ENCODE peak calls at places on chromosomes 6 and 20, in five cellular contexts. C, Y, Z, F and M are unnamed samples.
A peak's percentile ranks its signal among the peaks of the same experiment; 100 is the strongest.

GRCh38 chr6:7865811-7866210 is 44.8 kb downstream of the TXNDC5 start:
- DNase-seq in Y (peak; percentile 44), C (no peak), Z (no peak), F (no peak), M (no peak)

GRCh38 chr20:23399568-23400241 is 21.6 kb downstream of the NAPB start:
- DNase-seq in Y (peak; percentile 22), C (no peak), Z (no peak), F (no peak), M (no peak)

GRCh38 chr6:29792123-29793035 is 35.2 kb upstream of the HLA-G start:
- DNase-seq in Y (peak; percentile 16), C (no peak), Z (peak; percentile 58), F (peak; percentile 78), M (peak; percentile 77)

GRCh38 chr6:14324042-14324441 is 206.5 kb downstream of the CD83 start:
- DNase-seq in F (no peak), C (no peak), Y (no peak), Z (no peak), M (no peak)

GRCh38 chr6:56767892-56768531 is 125.3 kb upstream of the DST start:
- DNase-seq in F (no peak), C (no peak), Y (no peak), Z (no peak), M (no peak)

GRCh38 chr6:150417247-150417646 is 48.4 kb downstream of the IYD start:
- DNase-seq in C (no peak), F (no peak), Z (no peak), Y (no peak), M (no peak)

GRCh38 chr6:33785766-33786165 is 3.2 kb downstream of the LEMD2 start:
- DNase-seq in Z (no peak), Y (no peak), F (no peak), C (no peak), M (no peak)

GRCh38 chr6:3291346-3291745 is 32.6 kb downstream of the PSMG4 start:
- DNase-seq in C (no peak), Y (no peak), Z (no peak), F (no peak), M (no peak)

GRCh38 chr20:3679749-3680700 is 1.8 kb downstream of the ADAM33 start:
- DNase-seq in C (no peak), Z (peak; percentile 56), F (peak; percentile 76), Y (no peak), M (peak; percentile 46)

GRCh38 chr6:105251689-105252088 is 71.9 kb upstream of the POPDC3 start:
- DNase-seq in Y (no peak), C (no peak), Z (no peak), F (no peak), M (no peak)

GRCh38 chr6:106173480-106173879 is 87.3 kb downstream of the PRDM1 start:
- DNase-seq in F (no peak), C (no peak), Z (no peak), Y (no peak), M (no peak)

GRCh38 chr6:72218125-72218524 is 331.8 kb downstream of the RIMS1 start:
- DNase-seq in Y (peak; percentile 76), C (no peak), Z (no peak), F (no peak), M (no peak)

GRCh38 chr20:63968928-63969760 is 586 bp downstream of the ZNF512B start:
- DNase-seq in Y (peak; percentile 49), C (peak; percentile 12), F (peak; percentile 58), Z (peak; percentile 25), M (no peak)

GRCh38 chr6:154736613-154737259 is 3.5 kb downstream of the SCAF8 start:
- DNase-seq in Y (no peak), Z (no peak), F (no peak), C (no peak), M (no peak)

GRCh38 chr6:44309092-44309491 is 4.1 kb downstream of the AARS2 start:
- DNase-seq in Z (no peak), C (no peak), Y (no peak), F (no peak), M (no peak)

GRCh38 chr20:3613821-3614440 is 49.3 kb downstream of the GFRA4 start:
- DNase-seq in Z (no peak), C (no peak), F (no peak), Y (no peak), M (no peak)

GRCh38 chr6:168355716-168356522 is 36.3 kb upstream of the DACT2 start:
- DNase-seq in F (peak; percentile 73), Z (peak; percentile 68), Y (peak; percentile 67), C (no peak), M (no peak)

GRCh38 chr6:1781152-1781848 is 171.6 kb downstream of the FOXC1 start:
- DNase-seq in Y (no peak), F (no peak), Z (no peak), C (no peak), M (no peak)

GRCh38 chr6:89436226-89436625 is 3.3 kb downstream of the ANKRD6 start:
- DNase-seq in C (no peak), Z (no peak), Y (no peak), F (no peak), M (no peak)

GRCh38 chr6:43740321-43740960 is 29.6 kb upstream of the VEGFA start:
- DNase-seq in Y (no peak), Z (no peak), F (no peak), C (no peak), M (peak; percentile 45)

GRCh38 chr6:112781236-112781635 is 434.1 kb downstream of the RFPL4B start:
- DNase-seq in Y (peak; percentile 25), F (no peak), Z (no peak), C (no peak), M (no peak)

GRCh38 chr20:50788045-50788867 is 6.6 kb upstream of the BCAS4 start:
- DNase-seq in Y (no peak), F (no peak), C (no peak), Z (no peak), M (no peak)

GRCh38 chr6:92243315-92243714 is 1176.0 kb downstream of the EPHA7 start:
- DNase-seq in Y (no peak), F (no peak), Z (no peak), C (no peak), M (no peak)

GRCh38 chr6:73704260-73704659 is 8.3 kb downstream of the CD109 start:
- DNase-seq in Y (no peak), C (no peak), Z (no peak), F (no peak), M (no peak)

GRCh38 chr6:5726976-5727718 is 279.6 kb downstream of the NRN1 start:
- DNase-seq in Y (no peak), C (no peak), F (no peak), Z (no peak), M (peak; percentile 33)

GRCh38 chr20:44017905-44018683 is 103.4 kb downstream of the TOX2 start:
- DNase-seq in C (peak; percentile 20), Z (peak; percentile 91), Y (peak; percentile 36), F (no peak), M (peak; percentile 31)

GRCh38 chr6:74976026-74976425 is 229.8 kb downstream of the COL12A1 start:
- DNase-seq in C (no peak), F (no peak), Y (no peak), Z (no peak), M (no peak)

GRCh38 chr6:167394330-167394729 is 69.4 kb downstream of the TTLL2 start:
- DNase-seq in Y (no peak), F (no peak), C (no peak), Z (no peak), M (no peak)

GRCh38 chr6:5730586-5731263 is 276.0 kb downstream of the NRN1 start:
- DNase-seq in C (no peak), Z (no peak), Y (no peak), F (no peak), M (peak; percentile 39)

GRCh38 chr20:15310361-15310760 is 972.9 kb upstream of the FLRT3 start:
- DNase-seq in Z (no peak), C (no peak), F (no peak), Y (no peak), M (no peak)

GRCh38 chr6:128368213-128369000 is 152.0 kb downstream of the PTPRK start:
- DNase-seq in Z (no peak), F (no peak), C (no peak), Y (no peak), M (no peak)

GRCh38 chr20:46000571-46001145 is 8.1 kb upstream of the MMP9 start:
- DNase-seq in Z (no peak), F (no peak), C (no peak), Y (peak; percentile 35), M (no peak)

GRCh38 chr20:24484081-24484450 is 14.6 kb downstream of the SYNDIG1 start:
- DNase-seq in Y (no peak), F (no peak), Z (no peak), C (no peak), M (no peak)

GRCh38 chr6:38080349-38080748 is 260.8 kb downstream of the ZFAND3 start:
- DNase-seq in Z (no peak), F (no peak), Y (no peak), C (no peak), M (no peak)

GRCh38 chr6:38078671-38079070 is 259.1 kb downstream of the ZFAND3 start:
- DNase-seq in C (no peak), F (no peak), Y (no peak), Z (no peak), M (no peak)

GRCh38 chr6:38079107-38079506 is 259.6 kb downstream of the ZFAND3 start:
- DNase-seq in F (no peak), C (no peak), Z (no peak), Y (no peak), M (no peak)

GRCh38 chr6:38079537-38079936 is 260.0 kb downstream of the ZFAND3 start:
- DNase-seq in C (no peak), Z (no peak), F (no peak), Y (no peak), M (no peak)

GRCh38 chr6:38080889-38081288 is 261.4 kb downstream of the ZFAND3 start:
- DNase-seq in Z (no peak), C (no peak), Y (no peak), F (no peak), M (no peak)
- H3K36me3 ChIP-seq in Z (no peaks in the 10 kb centered on the region), C (peaks cover 6% of the 10 kb centered on the region), Y (no peaks in the 10 kb centered on the region), F (no peaks in the 10 kb centered on the region), M (peaks cover 5% of the 10 kb centered on the region)

GRCh38 chr6:31534011-31534410 is 5.2 kb downstream of the MCCD1 start:
- DNase-seq in C (no peak), Y (no peak), Z (no peak), F (no peak), M (no peak)
- H3K36me3 ChIP-seq in C (peaks cover 95% of the 10 kb centered on the region), Y (peaks cover 83% of the 10 kb centered on the region), Z (peaks cover 83% of the 10 kb centered on the region), F (peaks cover 95% of the 10 kb centered on the region), M (peaks cover 77% of the 10 kb centered on the region)

DNA sequence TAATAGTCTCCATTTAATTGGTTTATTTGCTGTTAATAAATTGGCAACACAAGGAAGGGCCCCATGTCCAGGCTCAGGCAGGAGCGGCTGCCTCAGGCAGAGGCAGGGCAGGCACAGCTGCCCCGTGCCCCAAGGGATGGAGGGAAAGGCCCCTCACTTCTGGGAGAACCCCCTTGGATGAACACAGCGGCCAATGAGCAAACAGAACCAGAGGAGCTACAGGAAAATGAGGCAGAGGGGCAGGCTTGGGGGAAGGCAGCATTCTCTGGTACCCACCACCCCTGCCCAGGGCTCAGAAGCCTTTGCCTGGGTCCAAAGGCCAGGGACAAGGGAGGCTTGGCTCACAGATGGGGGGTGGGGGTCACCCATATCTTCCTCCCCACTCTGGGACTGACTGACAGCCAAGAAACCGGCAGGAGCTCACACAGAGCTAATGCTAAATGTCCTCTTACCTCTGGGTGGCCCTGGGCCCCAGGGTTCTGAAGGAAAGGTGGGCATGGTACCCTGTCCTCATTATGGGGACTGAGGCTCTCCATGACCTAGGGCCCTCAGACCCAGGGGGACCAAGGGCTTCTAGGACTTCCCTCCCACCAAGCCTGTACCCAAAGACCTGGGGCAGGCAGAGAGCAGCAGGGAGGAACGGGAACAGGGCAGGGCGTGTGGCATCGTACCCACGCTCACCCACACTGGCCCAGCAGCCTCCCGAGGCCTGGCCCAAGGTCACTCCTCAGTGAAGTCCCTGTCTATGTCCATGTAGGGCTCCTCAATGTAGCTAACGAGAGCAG is 47.0 kb downstream of the MYH7B start:
- DNase-seq in Y (no peak), Z (no peak), F (no peak), C (peak; percentile 10), M (no peak)
- H3K36me3 ChIP-seq in Y (peaks cover 64% of the 10 kb centered on the region), Z (peaks cover 66% of the 10 kb centered on the region), F (peaks cover 95% of the 10 kb centered on the region), C (peaks cover 69% of the 10 kb centered on the region), M (peaks cover 99% of the 10 kb centered on the region)

GRCh38 chr20:62306440-62307187 is 3.8 kb downstream of the ADRM1 start:
- DNase-seq in Z (no peak), Y (no peak), F (no peak), C (no peak), M (no peak)
- H3K36me3 ChIP-seq in Z (peaks cover 35% of the 10 kb centered on the region), Y (peaks cover 47% of the 10 kb centered on the region), F (peaks cover 70% of the 10 kb centered on the region), C (peaks cover 51% of the 10 kb centered on the region), M (peaks cover 77% of the 10 kb centered on the region)